ENCODE peak calls at places on chromosomes 3 and 15, in six cellular contexts. I, O, H, M, K and T are unnamed samples.

GRCh38 chr15:94297543-94297942 is 66.2 kb downstream of the MCTP2 start:
- DNase-seq in I (no peak), O (no peak), M (peak), H (no peak), K (peak), T (no peak)

GRCh38 chr3:31028766-31029165 is 134.3 kb upstream of the GADL1 start:
- DNase-seq in H (no peak), K (no peak), I (no peak), M (no peak), O (no peak), T (no peak)

GRCh38 chr15:101382544-101382943 is 87.5 kb upstream of the SNRPA1 start:
- DNase-seq in K (no peak), O (no peak), H (no peak), M (no peak), I (no peak), T (no peak)

GRCh38 chr3:123159926-123160635 is 41.7 kb upstream of the SEC22A start:
- DNase-seq in M (no peak), O (no peak), K (no peak), H (no peak), I (peak), T (no peak)

GRCh38 chr3:46852839-46853355 is 10.3 kb downstream of the MYL3 start:
- DNase-seq in O (no peak), I (no peak), K (no peak), M (no peak), H (no peak), T (no peak)

GRCh38 chr3:81799403-81799802 is 38.0 kb upstream of the GBE1 start:
- DNase-seq in H (no peak), K (no peak), I (peak), O (no peak), M (no peak), T (no peak)

GRCh38 chr15:64560998-64561397 is 100.6 kb downstream of the ZNF609 start:
- DNase-seq in O (no peak), K (no peak), H (no peak), M (no peak), I (no peak), T (no peak)

GRCh38 chr3:78919021-78919755 is 848.6 kb downstream of the ROBO1 start:
- DNase-seq in H (no peak), K (peak), O (no peak), I (peak), M (no peak), T (peak)

GRCh38 chr15:52652286-52652685 is 26.9 kb downstream of the ATOSA start:
- DNase-seq in H (no peak), O (no peak), I (no peak), K (no peak), M (no peak), T (no peak)

GRCh38 chr3:10380906-10381795 is 60.2 kb upstream of the SEC13 start:
- DNase-seq in H (no peak), K (no peak), M (no peak), O (no peak), I (peak), T (no peak)

GRCh38 chr3:150870406-150870805 is 34.8 kb downstream of the MINDY4B start:
- DNase-seq in I (peak), O (no peak), H (no peak), K (no peak), M (no peak), T (no peak)

GRCh38 chr15:56496635-56497034 is 31.7 kb upstream of the MNS1 start:
- DNase-seq in M (peak), K (peak), H (no peak), O (no peak), I (peak), T (peak)

GRCh38 chr15:65731926-65732325 is 60.2 kb downstream of the DENND4A start:
- DNase-seq in H (no peak), K (no peak), M (no peak), I (peak), O (no peak), T (no peak)

GRCh38 chr3:151866711-151867410 is 6.6 kb upstream of the SUCNR1 start:
- DNase-seq in I (no peak), O (no peak), K (no peak), H (no peak), M (no peak), T (no peak)

GRCh38 chr15:62711691-62712454 is 330.7 kb upstream of the TPM1 start:
- DNase-seq in I (no peak), K (no peak), O (no peak), M (no peak), H (peak), T (no peak)

GRCh38 chr3:52742418-52743041 is 28.2 kb downstream of the NEK4 start:
- DNase-seq in I (peak), M (peak), O (no peak), H (no peak), K (peak), T (peak)

GRCh38 chr3:42020681-42021307 is 58.9 kb upstream of the ULK4 start:
- DNase-seq in O (no peak), H (no peak), K (no peak), M (no peak), I (peak), T (no peak)

GRCh38 chr3:137110392-137110996 is 152.7 kb downstream of the IL20RB start:
- DNase-seq in M (peak), I (peak), O (no peak), H (no peak), K (peak), T (peak)

GRCh38 chr3:35832140-35832571 is 192.8 kb downstream of the ARPP21 start:
- DNase-seq in I (no peak), K (no peak), M (no peak), H (no peak), O (no peak), T (peak)

GRCh38 chr15:58340176-58340575 is 91.6 kb upstream of the LIPC start:
- DNase-seq in O (no peak), M (no peak), H (no peak), I (no peak), K (no peak), T (no peak)

GRCh38 chr3:184377882-184378445 is at the start of gene THPO:
- DNase-seq in O (no peak), K (no peak), M (no peak), I (no peak), H (no peak), T (peak)

GRCh38 chr15:101641134-101641764 is 10.9 kb downstream of the TM2D3 start:
- DNase-seq in O (peak), H (peak), M (peak), K (peak), I (peak), T (peak)

GRCh38 chr3:107987036-107987557 is 103.7 kb downstream of the CD47 start:
- DNase-seq in H (no peak), M (no peak), I (peak), O (no peak), K (no peak), T (peak)

GRCh38 chr15:55277116-55277564 is 12.5 kb downstream of the RAB27A start:
- DNase-seq in M (no peak), O (no peak), H (peak), K (peak), I (no peak), T (no peak)

GRCh38 chr15:62672268-62672667 is 370.3 kb upstream of the TPM1 start:
- DNase-seq in I (no peak), H (no peak), K (no peak), O (no peak), M (no peak), T (no peak)

GRCh38 chr3:53938645-53939044 is 47.0 kb upstream of the SELENOK start:
- DNase-seq in H (peak), I (peak), M (peak), O (no peak), K (peak), T (peak)

GRCh38 chr15:52649686-52650085 is 29.5 kb downstream of the ATOSA start:
- DNase-seq in M (no peak), K (no peak), H (no peak), I (no peak), O (no peak), T (no peak)

GRCh38 chr15:67290319-67290718 is 35.7 kb downstream of the IQCH start:
- DNase-seq in H (no peak), O (no peak), M (no peak), I (no peak), K (no peak), T (no peak)

GRCh38 chr15:31745841-31746240 is 284.5 kb upstream of the CHRNA7 start:
- DNase-seq in O (no peak), H (no peak), K (no peak), I (no peak), M (no peak), T (no peak)

GRCh38 chr3:101104334-101104733 is 111.1 kb upstream of the ABI3BP start:
- DNase-seq in O (no peak), I (no peak), H (no peak), K (no peak), M (no peak), T (no peak)

GRCh38 chr15:85692873-85693272 is 101.9 kb downstream of the KLHL25 start:
- DNase-seq in K (no peak), I (no peak), O (no peak), M (peak), H (no peak), T (no peak)

GRCh38 chr15:57146394-57147140 is 228.1 kb downstream of the TCF12 start:
- DNase-seq in O (no peak), K (peak), M (peak), I (no peak), H (no peak), T (peak)

GRCh38 chr3:69671082-69671952 is 67.9 kb upstream of the MITF start:
- DNase-seq in K (peak), H (peak), O (no peak), M (peak), I (peak), T (peak)

GRCh38 chr3:27089063-27089462 is 280.1 kb downstream of the NEK10 start:
- DNase-seq in H (no peak), O (no peak), I (no peak), M (no peak), K (no peak), T (no peak)

GRCh38 chr3:124976378-124976777 is 41.8 kb upstream of the MUC13 start:
- DNase-seq in O (no peak), M (no peak), K (no peak), I (no peak), H (no peak), T (no peak)

GRCh38 chr3:61524933-61525332 is 36.4 kb upstream of the PTPRG start:
- DNase-seq in O (no peak), M (no peak), H (no peak), I (no peak), K (no peak), T (no peak)

GRCh38 chr15:59461521-59461920 is 23.5 kb downstream of the FAM81A start:
- DNase-seq in K (no peak), M (no peak), I (no peak), O (no peak), H (no peak), T (no peak)

GRCh38 chr3:170606675-170607074 is 20.8 kb upstream of the SLC7A14 start:
- DNase-seq in K (no peak), I (no peak), M (no peak), O (no peak), H (no peak), T (no peak)